ENCODE peak calls at places on chromosomes 11 and 22, in four cellular contexts. G, M, O and B are unnamed samples.

GRCh38 chr11:116724813-116725212 is 48.0 kb downstream of the BUD13 start:
- DNase-seq in G (no peak), O (no peak), M (no peak), B (no peak)

GRCh38 chr11:60343094-60343704 is 16.1 kb downstream of the MS4A6E start:
- DNase-seq in O (no peak), G (no peak), M (no peak), B (no peak)

GRCh38 chr11:102924851-102925380 is 30.6 kb downstream of the MMP13 start:
- DNase-seq in G (no peak), O (no peak), M (no peak), B (no peak)

GRCh38 chr11:10305964-10306918 is 1.4 kb downstream of the ADM start:
- DNase-seq in M (no peak), O (no peak), G (no peak), B (no peak)

GRCh38 chr11:80024119-80024518 is 583.3 kb upstream of the TENM4 start:
- DNase-seq in O (no peak), M (no peak), G (no peak), B (no peak)

GRCh38 chr11:113675003-113675471 is 31.1 kb downstream of the TMPRSS5 start:
- DNase-seq in O (peak; percentile 88), M (no peak), G (no peak), B (no peak)

GRCh38 chr11:33997473-33998347 is 53.8 kb upstream of the CAPRIN1 start:
- DNase-seq in G (no peak), O (no peak), M (no peak), B (no peak)

GRCh38 chr11:102382384-102382783 is 35.4 kb downstream of the BIRC2 start:
- DNase-seq in M (no peak), G (no peak), O (no peak), B (no peak)

GRCh38 chr11:32266611-32267010 is 168.7 kb downstream of the WT1 start:
- DNase-seq in O (no peak), M (no peak), G (no peak), B (no peak)

GRCh38 chr22:35749808-35750207 is 32.1 kb downstream of the APOL5 start:
- DNase-seq in M (no peak), O (no peak), G (no peak), B (no peak)

GRCh38 chr22:45678961-45679912 is 7.6 kb downstream of the ATXN10 start:
- DNase-seq in M (no peak), O (no peak), G (no peak), B (no peak)

GRCh38 chr22:26143801-26144325 is 25.4 kb upstream of the SEZ6L start:
- DNase-seq in O (no peak), M (no peak), G (no peak), B (no peak)

GRCh38 chr11:37946155-37946766 is 1348.2 kb upstream of the RAG2 start:
- DNase-seq in O (peak; percentile 5), M (no peak), G (no peak), B (no peak)

GRCh38 chr11:27971256-27971655 is 136.7 kb downstream of the KIF18A start:
- DNase-seq in G (no peak), M (no peak), O (no peak), B (no peak)

GRCh38 chr11:114619659-114620173 is 24.1 kb upstream of the NXPE4 start:
- DNase-seq in G (no peak), O (no peak), M (no peak), B (no peak)

GRCh38 chr11:65280646-65281045 is 18.9 kb downstream of the POLA2 start:
- DNase-seq in M (no peak), O (no peak), G (no peak), B (no peak)

GRCh38 chr11:46597609-46598219 is 3.9 kb upstream of the AMBRA1 start:
- DNase-seq in G (no peak), M (no peak), O (no peak), B (no peak)

GRCh38 chr11:13007702-13008435 is 1.2 kb upstream of the RASSF10 start:
- DNase-seq in G (no peak), O (no peak), M (no peak), B (no peak)